ENCODE peak calls at places on chromosomes 3 and 15, in eight cellular contexts. Z, J, T, O, V, X, M and A are unnamed samples.

GRCh38 chr3:11555211-11555782 is 88.4 kb downstream of the VGLL4 start:
- DNase-seq in Z (peak), J (no peak), T (no peak), O (no peak), V (no peak), X (no peak), M (no peak), A (no peak)

GRCh38 chr15:81500081-81500480 is 126.1 kb upstream of the TMC3 start:
- DNase-seq in Z (no peak), J (no peak), T (no peak), O (no peak), V (no peak), X (no peak), M (no peak), A (no peak)

GRCh38 chr15:49895337-49896223 is 223.5 kb downstream of the ATP8B4 start:
- DNase-seq in Z (no peak), J (no peak), T (peak), O (no peak), V (no peak), X (no peak), M (no peak), A (peak)

GRCh38 chr3:139473155-139473771 is 3.1 kb downstream of the RBP2 start:
- DNase-seq in Z (no peak), J (no peak), T (no peak), O (no peak), V (no peak), X (no peak), M (no peak), A (no peak)

GRCh38 chr3:113111308-113111707 is 100.0 kb upstream of the BOC start:
- DNase-seq in Z (no peak), J (no peak), T (peak), O (peak), V (no peak), X (no peak), M (no peak), A (peak)

GRCh38 chr3:155712008-155712407 is 32.9 kb downstream of the PLCH1 start:
- DNase-seq in Z (no peak), J (no peak), T (no peak), O (no peak), V (no peak), X (no peak), M (no peak), A (no peak)

GRCh38 chr3:28915711-28916481 is 365.0 kb upstream of the RBMS3 start:
- DNase-seq in Z (no peak), J (no peak), T (peak), O (no peak), V (no peak), X (peak), M (peak), A (peak)

GRCh38 chr15:63772531-63772930 is 61.2 kb downstream of the HERC1 start:
- DNase-seq in Z (no peak), J (no peak), T (no peak), O (no peak), V (no peak), X (no peak), M (no peak), A (no peak)

GRCh38 chr3:118628704-118629341 is 405.8 kb downstream of the IGSF11 start:
- DNase-seq in Z (no peak), J (peak), T (peak), O (no peak), V (peak), X (peak), M (peak), A (peak)

GRCh38 chr3:14265246-14265962 is 86.8 kb downstream of the LSM3 start:
- DNase-seq in Z (no peak), J (no peak), T (peak), O (no peak), V (peak), X (peak), M (no peak), A (peak)

GRCh38 chr3:171646357-171647133 is 163.7 kb downstream of the PLD1 start:
- DNase-seq in Z (no peak), J (no peak), T (peak), O (no peak), V (peak), X (no peak), M (peak), A (peak)

GRCh38 chr3:66441124-66441523 is 59.7 kb downstream of the LRIG1 start:
- DNase-seq in Z (no peak), J (no peak), T (peak), O (no peak), V (no peak), X (no peak), M (no peak), A (peak)

GRCh38 chr3:182492536-182492935 is 300.8 kb upstream of the ATP11B start:
- DNase-seq in Z (no peak), J (no peak), T (no peak), O (no peak), V (no peak), X (no peak), M (no peak), A (no peak)

GRCh38 chr3:73502609-73503560 is 121.9 kb downstream of the PDZRN3 start:
- DNase-seq in Z (peak), J (peak), T (peak), O (peak), V (peak), X (peak), M (peak), A (peak)

GRCh38 chr3:169695051-169695450 is 31.5 kb upstream of the MECOM start:
- DNase-seq in Z (no peak), J (no peak), T (peak), O (no peak), V (no peak), X (no peak), M (no peak), A (peak)

GRCh38 chr3:65548848-65549625 is 489.7 kb downstream of the MAGI1 start:
- DNase-seq in Z (peak), J (peak), T (no peak), O (no peak), V (no peak), X (peak), M (no peak), A (no peak)

GRCh38 chr3:13564751-13565560 is 16.0 kb downstream of the FBLN2 start:
- DNase-seq in Z (peak), J (no peak), T (no peak), O (no peak), V (no peak), X (peak), M (no peak), A (no peak)

GRCh38 chr3:174488527-174488926 is 370.6 kb upstream of the NAALADL2 start:
- DNase-seq in Z (no peak), J (no peak), T (peak), O (no peak), V (no peak), X (no peak), M (no peak), A (peak)

GRCh38 chr15:63864186-63864585 is 30.4 kb upstream of the HERC1 start:
- DNase-seq in Z (no peak), J (no peak), T (no peak), O (no peak), V (no peak), X (no peak), M (no peak), A (no peak)

GRCh38 chr15:31925541-31925940 is 104.8 kb upstream of the CHRNA7 start:
- DNase-seq in Z (no peak), J (no peak), T (no peak), O (no peak), V (no peak), X (no peak), M (no peak), A (no peak)

GRCh38 chr3:161371441-161372320 is at the start of gene SPTSSB:
- DNase-seq in Z (peak), J (peak), T (no peak), O (peak), V (peak), X (no peak), M (peak), A (peak)